ENCODE peak calls at places on chromosomes 5 and 9, in four cellular contexts. U is K562, E is HepG2, K is GM12878. G is an unnamed sample.

GRCh38 chr5:76331139-76331538 is 71.9 kb upstream of the IQGAP2 start:
- DNase-seq in E (no peak), U (peak), K (no peak), G (no peak)

GRCh38 chr9:13716620-13717019 is 437.1 kb upstream of the MPDZ start:
- DNase-seq in U (no peak), E (no peak), K (no peak), G (no peak)

GRCh38 chr9:100216178-100216787 is 117.2 kb downstream of the INVS start:
- DNase-seq in E (peak), K (peak), U (peak), G (peak)

GRCh38 chr9:132268725-132269352 is 85.9 kb downstream of the SETX start:
- DNase-seq in U (peak), E (peak), K (no peak), G (peak)

GRCh38 chr5:43840424-43841232 is 237.6 kb downstream of the NNT start:
- DNase-seq in K (no peak), E (no peak), U (no peak), G (no peak)

GRCh38 chr9:70061776-70062175 is 18.1 kb downstream of the MAMDC2 start:
- DNase-seq in K (no peak), E (no peak), U (no peak), G (no peak)

GRCh38 chr5:65986050-65986451 is 59.7 kb downstream of the ERBIN start:
- DNase-seq in E (no peak), U (no peak), K (no peak), G (no peak)

GRCh38 chr9:136226680-136227410 is 18.8 kb downstream of the QSOX2 start:
- DNase-seq in K (no peak), U (no peak), E (no peak), G (no peak)

GRCh38 chr5:94976863-94977262 is 308.0 kb downstream of the MCTP1 start:
- DNase-seq in K (no peak), U (no peak), E (no peak), G (no peak)

GRCh38 chr5:143542798-143543144 is 139.3 kb upstream of the NR3C1 start:
- DNase-seq in K (no peak), U (no peak), E (no peak), G (no peak)

GRCh38 chr9:98806394-98807069 is 938 bp upstream of the GALNT12 start:
- DNase-seq in U (no peak), E (no peak), K (no peak), G (no peak)

GRCh38 chr9:128124451-128124850 is 3.1 kb downstream of the PTGES2 start:
- DNase-seq in K (no peak), U (no peak), E (no peak), G (no peak)

GRCh38 chr9:70256123-70256551 is 2.6 kb upstream of the SMC5 start:
- DNase-seq in U (peak), K (no peak), E (no peak), G (no peak)

GRCh38 chr9:42852133-42852532 is 668.7 kb downstream of the SPATA31A6 start:
- DNase-seq in K (no peak), E (peak), U (no peak), G (peak)

GRCh38 chr5:502325-503079 is 21.7 kb downstream of the SLC9A3 start:
- DNase-seq in K (no peak), U (no peak), E (no peak), G (no peak)

GRCh38 chr5:60161340-60161934 is 267.9 kb upstream of the PDE4D start:
- DNase-seq in U (no peak), K (peak), E (peak), G (no peak)

GRCh38 chr9:93071464-93071863 is 13.0 kb downstream of the SUSD3 start:
- DNase-seq in K (no peak), E (peak), U (peak), G (peak)

GRCh38 chr5:141514330-141515111 is 25.6 kb downstream of the PCDHGC5 start:
- DNase-seq in K (no peak), E (no peak), U (no peak), G (peak)

GRCh38 chr9:74861773-74862172 is 25.9 kb downstream of the TRPM6 start:
- DNase-seq in U (no peak), E (no peak), K (no peak), G (no peak)

GRCh38 chr5:151703227-151703626 is 16.5 kb upstream of the SPARC start:
- DNase-seq in K (peak), U (no peak), E (no peak), G (no peak)

GRCh38 chr5:140785905-140786686 is at the start of gene PCDHA1:
- DNase-seq in E (no peak), K (no peak), U (peak), G (peak)

GRCh38 chr5:107381189-107381856 is 289.4 kb downstream of the EFNA5 start:
- DNase-seq in U (no peak), K (no peak), E (peak), G (no peak)

GRCh38 chr9:121299467-121300282 is 31.7 kb downstream of the GSN start:
- DNase-seq in E (no peak), K (no peak), U (no peak), G (peak)

GRCh38 chr9:89463986-89464901 is 33.7 kb downstream of the SEMA4D start:
- DNase-seq in U (no peak), K (peak), E (no peak), G (no peak)

GRCh38 chr5:14726066-14726838 is 61.7 kb downstream of the OTULIN start:
- DNase-seq in E (no peak), U (no peak), K (no peak), G (no peak)

GRCh38 chr9:100595391-100596199 is 17.7 kb downstream of the CAVIN4 start:
- DNase-seq in K (no peak), E (peak), U (peak), G (no peak)

GRCh38 chr5:93100433-93100832 is 480.6 kb downstream of the NR2F1-AS1 start:
- DNase-seq in K (no peak), U (no peak), E (no peak), G (no peak)

GRCh38 chr9:8809747-8810146 is 1010.2 kb upstream of the DMAC1 start:
- DNase-seq in E (no peak), U (no peak), K (no peak), G (no peak)

GRCh38 chr5:100157066-100157465 is 378.1 kb upstream of the FAM174A start:
- DNase-seq in U (no peak), E (no peak), K (no peak), G (no peak)

GRCh38 chr9:109251776-109252106 is 69.1 kb downstream of the EPB41L4B start:
- DNase-seq in E (no peak), K (no peak), U (no peak), G (no peak)

GRCh38 chr5:179272326-179273073 is 72.8 kb downstream of the ADAMTS2 start:
- DNase-seq in U (no peak), K (no peak), E (no peak), G (peak)

GRCh38 chr9:12426198-12426864 is 266.9 kb upstream of the TYRP1 start:
- DNase-seq in U (no peak), K (no peak), E (no peak), G (no peak)

GRCh38 chr5:23033864-23034263 is 180.7 kb upstream of the CDH12 start:
- DNase-seq in E (no peak), U (no peak), K (no peak), G (no peak)

GRCh38 chr9:12091865-12092527 is 601.2 kb upstream of the TYRP1 start:
- DNase-seq in E (no peak), K (no peak), U (no peak), G (no peak)

GRCh38 chr9:72577212-72577753 is 55.9 kb downstream of the TMC1 start:
- DNase-seq in E (no peak), U (no peak), K (no peak), G (no peak)
- TF ChIP-seq NR2C2 in E (no peak), U (no peak), K (no peak), G (no peak)

GRCh38 chr5:158822099-158822498 is 277.6 kb downstream of the EBF1 start:
- DNase-seq in E (no peak), U (no peak), K (no peak), G (no peak)

GRCh38 chr5:158819840-158820620 is 279.7 kb downstream of the EBF1 start:
- DNase-seq in U (no peak), K (peak), E (no peak), G (no peak)

GRCh38 chr5:158821321-158821720 is 278.4 kb downstream of the EBF1 start:
- DNase-seq in K (no peak), U (no peak), E (no peak), G (no peak)

GRCh38 chr5:158819095-158819494 is 280.6 kb downstream of the EBF1 start:
- DNase-seq in U (no peak), E (no peak), K (no peak), G (no peak)

GRCh38 chr5:158820891-158821290 is 278.8 kb downstream of the EBF1 start:
- DNase-seq in E (no peak), K (no peak), U (no peak), G (no peak)
- TF ChIP-seq MAX in E (no peak), K (no peak), U (no peak), G (no peak)

GRCh38 chr9:5184776-5185175 is 663 bp downstream of the INSL6 start:
- DNase-seq in K (no peak), U (no peak), E (no peak), G (no peak)

GRCh38 chr9:5191983-5192382 is 6.5 kb upstream of the INSL6 start:
- DNase-seq in K (no peak), U (peak), E (no peak), G (no peak)

GRCh38 chr9:5188060-5188707 is 2.7 kb upstream of the INSL6 start:
- DNase-seq in U (no peak), K (no peak), E (no peak), G (no peak)

GRCh38 chr9:5185220-5185840 is at the start of gene INSL6:
- DNase-seq in E (no peak), U (no peak), K (no peak), G (peak)

GRCh38 chr9:5186416-5187169 is 1.2 kb upstream of the INSL6 start:
- DNase-seq in K (no peak), E (peak), U (peak), G (peak)
- TF ChIP-seq NR2C2 in K (no peak), E (no peak), U (no peak), G (no peak)

DNA sequence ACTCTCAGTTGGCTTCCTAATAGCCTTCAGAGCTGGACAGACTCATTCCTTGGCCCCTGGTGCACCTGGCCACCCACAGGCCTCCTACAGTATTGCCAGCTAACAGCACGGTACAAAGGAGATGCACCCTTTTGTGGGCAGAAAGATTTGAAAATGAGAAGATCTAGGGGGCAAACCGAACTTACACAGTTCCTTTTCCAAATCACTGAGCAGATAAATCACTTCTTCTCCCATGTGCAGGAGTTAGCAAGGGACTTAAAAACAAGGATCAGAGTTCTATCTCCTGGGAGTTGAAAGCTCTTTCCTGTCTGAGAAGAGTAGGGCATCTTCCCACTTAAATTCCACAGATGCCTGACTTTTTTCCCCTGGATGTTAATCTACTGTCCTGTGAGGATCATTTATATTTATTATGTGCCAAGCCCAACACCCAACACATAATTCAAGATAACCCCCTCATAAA is 207.4 kb upstream of the DAPK1 start:
- DNase-seq in U (no peak), E (no peak), K (no peak), G (peak)
- TF ChIP-seq MAX in U (no peak), E (no peak), K (no peak), G (no peak)

GRCh38 chr5:54717459-54717858 is 199.9 kb downstream of the SNX18 start:
- DNase-seq in U (no peak), K (no peak), E (no peak), G (no peak)

GRCh38 chr5:54718647-54719046 is 201.1 kb downstream of the SNX18 start:
- DNase-seq in K (no peak), E (no peak), U (no peak), G (no peak)

GRCh38 chr5:54717870-54718269 is 200.3 kb downstream of the SNX18 start:
- DNase-seq in K (no peak), U (no peak), E (no peak), G (no peak)

GRCh38 chr5:54720346-54720745 is 202.8 kb downstream of the SNX18 start:
- DNase-seq in U (no peak), E (no peak), K (no peak), G (no peak)

DNA sequence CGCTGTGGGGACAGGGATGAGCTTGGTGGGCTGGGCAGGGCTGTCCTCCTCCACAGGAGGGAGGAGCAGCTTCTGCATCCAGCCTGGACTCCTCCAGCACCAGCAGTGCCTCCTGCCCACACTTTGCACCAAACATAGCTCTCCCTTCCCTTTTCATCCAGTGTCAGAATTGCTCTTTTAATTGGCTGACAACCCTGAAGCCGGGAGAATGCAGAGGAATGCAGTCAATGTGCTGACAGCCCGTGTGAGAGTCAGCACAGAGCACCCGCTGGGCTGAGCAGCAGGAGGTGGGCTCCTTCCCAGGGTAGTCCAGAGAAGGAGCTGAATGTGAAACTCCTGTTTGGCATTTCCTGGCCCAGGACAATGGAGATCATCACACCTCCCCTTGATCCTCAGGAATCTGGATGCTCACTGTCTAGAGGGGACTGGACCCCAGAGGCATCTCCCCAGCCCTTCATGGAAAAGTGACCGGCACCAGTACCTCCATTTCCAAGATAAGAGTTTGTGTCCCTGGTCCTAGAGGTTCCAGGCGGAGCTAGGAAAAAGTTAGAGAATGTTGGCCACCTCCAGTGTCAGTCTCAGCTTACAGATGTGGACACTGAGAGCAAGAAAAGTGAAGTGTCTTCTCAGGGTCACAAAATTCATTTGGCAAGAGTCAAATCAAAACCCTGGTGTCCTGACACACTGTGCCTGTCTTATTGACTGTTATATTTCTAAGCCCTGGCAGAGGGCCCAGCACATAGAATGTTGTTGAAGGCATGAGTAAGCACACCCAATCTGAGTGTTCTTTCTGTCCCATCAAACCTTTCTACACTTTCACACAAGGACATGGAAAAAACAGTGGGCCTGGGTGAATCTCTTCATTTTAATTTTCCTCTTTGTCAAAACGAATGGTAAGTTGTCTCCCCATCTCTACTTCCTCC is 202.1 kb downstream of the SNX18 start:
- DNase-seq in E (no peak), U (no peak), K (no peak), G (peak)
- TF ChIP-seq NR2C2 in E (no peak), U (no peak), K (no peak), G (no peak)

DNA sequence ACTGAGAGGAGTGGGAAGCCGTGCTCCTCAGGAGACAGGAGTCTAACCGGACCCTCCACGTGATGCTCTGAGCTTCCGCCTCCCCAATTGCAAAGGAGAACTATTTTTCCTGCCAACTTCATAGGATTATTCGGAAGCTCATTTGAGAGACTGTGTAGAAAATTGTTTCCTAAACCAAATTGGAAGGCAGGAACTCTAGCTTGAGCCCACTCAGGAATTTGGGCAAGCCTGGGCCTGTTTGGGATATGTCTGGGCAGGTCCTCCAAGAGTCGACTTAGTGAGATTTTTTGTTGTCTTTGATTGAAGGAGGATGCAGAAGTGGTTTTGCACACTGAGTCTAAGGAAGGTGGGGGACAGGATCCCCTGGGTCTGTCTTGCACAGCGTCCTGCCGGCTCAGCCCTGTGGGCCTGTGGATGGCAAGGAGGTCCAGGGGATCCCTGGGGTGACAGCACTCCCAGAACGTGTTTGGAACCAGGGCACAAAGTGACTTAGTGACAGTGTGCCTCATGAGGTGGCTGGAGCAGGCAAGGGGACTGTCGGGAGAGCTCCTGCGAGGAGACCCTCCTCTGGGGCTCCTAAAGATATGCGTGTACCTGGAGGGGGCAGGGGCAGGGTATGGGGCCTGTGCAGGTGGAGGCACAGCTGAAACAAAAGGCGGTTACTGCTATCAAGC is 283.3 kb downstream of the NSG2 start:
- DNase-seq in K (no peak), E (no peak), U (no peak), G (no peak)
- TF ChIP-seq MAX in K (no peak), E (no peak), U (no peak), G (no peak)

G was measured in WTC11.